ENCODE peak calls at places on chromosomes 4 and X, in four cellular contexts. I is epithelial cell of esophagus, B is Peyer's patch, W is bronchial epithelial cell. A is an unnamed sample.

GRCh38 chr4:1249731-1250526 is 999 bp upstream of the CTBP1 start:
- DNase-seq in W (peak; percentile 12), B (peak; percentile 61), I (peak; percentile 47), A (no peak)

GRCh38 chr4:89561051-89561450 is 253.5 kb upstream of the GPRIN3 start:
- DNase-seq in I (no peak), W (no peak), B (no peak), A (no peak)

GRCh38 chr4:11739992-11740391 is 311.3 kb upstream of the HS3ST1 start:
- DNase-seq in B (no peak), W (no peak), I (no peak), A (no peak)

GRCh38 chr4:120629546-120629945 is 293.0 kb downstream of the PRDM5 start:
- DNase-seq in I (no peak), B (no peak), W (no peak), A (no peak)

GRCh38 chr4:4204401-4204745 is 22.4 kb downstream of the OTOP1 start:
- DNase-seq in W (no peak), B (no peak), I (no peak), A (no peak)

GRCh38 chr4:40992472-40993298 is 221.7 kb downstream of the APBB2 start:
- DNase-seq in W (peak; percentile 95), B (no peak), I (peak; percentile 92), A (no peak)

GRCh38 chr4:89724716-89725115 is 112.2 kb downstream of the SNCA start:
- DNase-seq in B (no peak), W (peak; percentile 84), I (peak; percentile 76), A (peak; percentile 22)

GRCh38 chr4:19698961-19699360 is 552.7 kb upstream of the SLIT2 start:
- DNase-seq in B (no peak), W (no peak), I (no peak), A (no peak)

GRCh38 chr4:961651-962230 is 11.6 kb downstream of the DGKQ start:
- DNase-seq in W (no peak), I (peak; percentile 75), B (peak; percentile 72), A (no peak)

GRCh38 chr4:164716901-164717300 is 37.0 kb upstream of the SMIM31 start:
- DNase-seq in I (peak; percentile 29), W (peak; percentile 4), B (no peak), A (no peak)

GRCh38 chr4:53355919-53356521 is 9.8 kb downstream of the SCFD2 start:
- DNase-seq in I (no peak), W (no peak), B (no peak), A (no peak)

GRCh38 chrX:53089224-53089842 is 4.6 kb upstream of the KANTR start:
- DNase-seq in B (peak; percentile 77), W (peak; percentile 63), I (peak; percentile 65), A (no peak)

GRCh38 chr4:144302704-144303536 is 162.4 kb upstream of the GYPA start:
- DNase-seq in I (peak; percentile 86), W (peak; percentile 96), B (no peak), A (no peak)

GRCh38 chr4:127055349-127055748 is 577.4 kb upstream of the INTU start:
- DNase-seq in W (peak; percentile 22), B (no peak), I (peak; percentile 50), A (peak; percentile 28)

DNA sequence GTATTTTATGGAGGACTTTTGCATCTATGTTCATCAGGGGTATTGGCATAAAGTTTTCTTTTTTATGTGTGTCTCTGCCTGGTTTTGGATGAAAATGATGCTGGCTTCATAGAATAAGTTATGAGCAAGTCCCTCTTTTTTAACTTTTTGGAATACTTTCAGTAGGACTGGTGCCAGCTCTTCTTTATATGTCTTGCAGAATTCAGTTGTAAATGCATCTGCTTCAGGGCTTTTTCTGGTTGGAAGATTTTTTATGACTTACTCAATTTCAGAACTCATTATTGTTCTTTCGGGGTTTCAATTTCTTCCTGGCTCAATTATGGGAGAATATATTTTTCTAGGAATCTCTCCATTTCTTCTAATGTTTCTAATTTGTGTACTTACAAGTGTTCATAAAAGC is 9.1 kb upstream of the CSN2 start:
- DNase-seq in I (no peak), W (no peak), B (no peak), A (no peak)
- TF ChIP-seq CTCF in I (no peak), W (no peak), B (no peak), A (no peak)

GRCh38 chr4:69896530-69897116 is 34.2 kb upstream of the CSN1S1 start:
- DNase-seq in B (no peak), W (peak; percentile 23), I (peak; percentile 17), A (no peak)
- TF ChIP-seq CTCF in B (peak; percentile 53), W (peak; percentile 31), I (peak; percentile 57), A (peak; percentile 48)

DNA sequence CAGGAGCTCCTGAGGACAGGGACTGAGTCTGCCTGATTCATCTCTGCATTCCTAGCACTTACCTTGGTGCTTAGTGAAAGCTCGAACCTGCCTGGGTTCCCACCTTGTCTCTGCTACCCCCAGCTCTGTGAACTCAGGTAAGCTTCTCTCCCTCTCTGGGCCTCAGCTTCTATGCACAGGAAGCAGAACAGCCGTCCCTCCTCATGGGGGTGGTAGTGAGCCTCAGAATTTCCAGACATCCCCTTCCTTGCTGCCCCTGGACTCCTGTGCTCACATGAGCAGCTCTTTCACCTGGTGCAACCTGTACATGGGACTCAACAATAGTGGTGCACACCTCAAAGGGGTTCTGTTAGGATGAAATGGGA is 50.8 kb downstream of the HTRA3 start:
- DNase-seq in W (no peak), I (peak; percentile 19), B (peak; percentile 18), A (no peak)
- TF ChIP-seq CTCF in W (peak; percentile 42), I (no peak), B (no peak), A (no peak)

GRCh38 chrX:43121637-43122036 is 343.7 kb upstream of the PPP1R2C start:
- DNase-seq in B (no peak), W (peak; percentile 11), I (peak; percentile 28), A (no peak)
- TF ChIP-seq CTCF in B (no peak), W (peak; percentile 15), I (peak; percentile 40), A (no peak)

GRCh38 chrX:145190801-145191389 is 56.4 kb upstream of the SPANXN1 start:
- DNase-seq in B (no peak), I (peak; percentile 8), W (no peak), A (no peak)
- TF ChIP-seq CTCF in B (peak; percentile 23), I (peak; percentile 33), W (peak; percentile 22), A (peak; percentile 32)

DNA sequence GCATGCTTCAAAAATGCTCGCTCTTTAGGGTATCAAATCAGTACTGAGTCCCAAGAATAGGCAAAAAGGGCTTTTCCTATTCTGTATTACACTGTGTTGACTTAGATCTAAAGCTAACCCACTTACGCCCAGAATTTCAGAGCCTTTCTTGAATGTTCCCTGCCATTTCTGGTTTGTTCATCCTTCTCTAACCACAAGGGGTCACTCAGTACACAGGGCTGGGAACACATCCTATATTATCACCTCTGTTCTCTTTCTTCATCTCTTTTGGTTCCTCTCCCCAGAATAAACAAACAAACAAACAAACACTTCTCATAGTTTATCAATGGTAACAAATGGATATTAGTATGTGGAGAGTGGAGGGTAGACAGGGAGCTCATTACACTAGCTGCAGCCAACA is 25.5 kb upstream of the MORC4 start:
- DNase-seq in W (peak; percentile 32), I (peak; percentile 44), B (no peak), A (no peak)
- TF ChIP-seq CTCF in W (peak; percentile 56), I (peak; percentile 71), B (peak; percentile 66), A (peak; percentile 51)

GRCh38 chrX:104918122-104918521 is 302.4 kb downstream of the TEX13A start:
- DNase-seq in B (no peak), I (no peak), W (no peak), A (no peak)

GRCh38 chrX:104913348-104913747 is 307.1 kb downstream of the TEX13A start:
- DNase-seq in W (peak; percentile 10), B (no peak), I (peak; percentile 9), A (no peak)
- TF ChIP-seq CTCF in W (peak; percentile 44), B (peak; percentile 28), I (peak; percentile 56), A (peak; percentile 38)

GRCh38 chr4:38062088-38062893 is 102.1 kb downstream of the PTTG2 start:
- DNase-seq in I (peak; percentile 74), B (peak; percentile 91), W (peak; percentile 65), A (peak; percentile 55)

GRCh38 chr4:38065900-38066299 is 105.7 kb downstream of the PTTG2 start:
- DNase-seq in W (no peak), I (no peak), B (no peak), A (no peak)

GRCh38 chr4:38062894-38063168 is 102.6 kb downstream of the PTTG2 start:
- DNase-seq in W (no peak), I (no peak), B (no peak), A (no peak)

GRCh38 chr4:38067499-38067898 is 107.3 kb downstream of the PTTG2 start:
- DNase-seq in I (no peak), W (no peak), B (no peak), A (no peak)

GRCh38 chr4:38065181-38065580 is 105.0 kb downstream of the PTTG2 start:
- DNase-seq in W (no peak), I (no peak), B (no peak), A (no peak)
- TF ChIP-seq CTCF in W (no peak), I (no peak), B (no peak), A (no peak)